ENCODE peak calls at places on chromosomes 16 and 17, in ten cellular contexts. J is mammary epithelial cell; W is fibroblast of lung; K is effector memory CD4-positive, alpha-beta T cell; D is AG09309; R is cardiac fibroblast; I is tibial nerve; S is naive thymus-derived CD4-positive, alpha-beta T cell; G is HL-60; Q is AG10803. X is an unnamed sample.
A peak's percentile ranks its signal among the peaks of the same experiment; 100 is the strongest.

GRCh38 chr17:45190503-45191282 is 29.0 kb downstream of the HEXIM2 start:
- DNase-seq in J (no peak), W (no peak), K (no peak), D (no peak), R (no peak), I (no peak), S (no peak), G (no peak), Q (no peak), X (no peak)

GRCh38 chr16:24993722-24994686 is 21.2 kb downstream of the ARHGAP17 start:
- DNase-seq in J (peak; percentile 87), W (peak; percentile 90), K (no peak), D (peak; percentile 75), R (peak; percentile 92), I (no peak), S (no peak), G (no peak), Q (peak; percentile 91), X (peak; percentile 85)

GRCh38 chr17:79203016-79203415 is 128.4 kb downstream of the ENGASE start:
- DNase-seq in J (no peak), W (no peak), K (no peak), D (no peak), R (no peak), I (no peak), S (no peak), G (no peak), Q (no peak), X (no peak)

GRCh38 chr17:78753316-78754250 is 28.5 kb downstream of the CYTH1 start:
- DNase-seq in J (no peak), W (no peak), K (no peak), D (no peak), R (peak; percentile 17), I (no peak), S (no peak), G (no peak), Q (no peak), X (no peak)

GRCh38 chr17:82414548-82415281 is 3.4 kb upstream of the HEXD start:
- DNase-seq in J (peak; percentile 48), W (peak; percentile 73), K (peak; percentile 41), D (no peak), R (peak; percentile 81), I (no peak), S (peak; percentile 71), G (peak; percentile 46), Q (peak; percentile 65), X (peak; percentile 55)

GRCh38 chr17:63512896-63513644 is 10.1 kb upstream of the KCNH6 start:
- DNase-seq in J (no peak), W (no peak), K (no peak), D (no peak), R (no peak), I (no peak), S (no peak), G (no peak), Q (no peak), X (no peak)

GRCh38 chr16:87698676-87699179 is 67.1 kb downstream of the KLHDC4 start:
- DNase-seq in J (no peak), W (no peak), K (no peak), D (no peak), R (no peak), I (no peak), S (no peak), G (no peak), Q (no peak), X (no peak)

GRCh38 chr17:66799839-66800537 is 34.9 kb upstream of the CACNG5 start:
- DNase-seq in J (no peak), W (no peak), K (no peak), D (no peak), R (no peak), I (no peak), S (no peak), G (no peak), Q (no peak), X (no peak)

GRCh38 chr16:879461-879861 is 78.9 kb upstream of the GNG13 start:
- DNase-seq in J (no peak), W (no peak), K (no peak), D (no peak), R (no peak), I (no peak), S (no peak), G (no peak), Q (no peak), X (no peak)

GRCh38 chr17:20155258-20156195 is 146.4 kb downstream of the SPECC1 start:
- DNase-seq in J (peak; percentile 99), W (peak; percentile 90), K (peak; percentile 92), D (peak; percentile 64), R (peak; percentile 96), I (peak; percentile 88), S (peak; percentile 90), G (peak; percentile 70), Q (peak; percentile 89), X (peak; percentile 92)

GRCh38 chr16:31476305-31477219 is 4.6 kb downstream of the TGFB1I1 start:
- DNase-seq in J (no peak), W (no peak), K (peak; percentile 71), D (no peak), R (no peak), I (peak; percentile 51), S (peak; percentile 80), G (peak; percentile 55), Q (no peak), X (no peak)

GRCh38 chr17:29158096-29158495 is 22.1 kb downstream of the MYO18A start:
- DNase-seq in J (no peak), W (no peak), K (no peak), D (no peak), R (no peak), I (no peak), S (no peak), G (no peak), Q (no peak), X (no peak)

GRCh38 chr16:5349101-5349500 is 251.5 kb upstream of the EEF2KMT start:
- DNase-seq in J (no peak), W (no peak), K (no peak), D (no peak), R (no peak), I (no peak), S (no peak), G (no peak), Q (no peak), X (no peak)

GRCh38 chr16:49148410-49148809 is 133.2 kb downstream of the CBLN1 start:
- DNase-seq in J (no peak), W (no peak), K (no peak), D (no peak), R (no peak), I (no peak), S (no peak), G (no peak), Q (no peak), X (no peak)

GRCh38 chr16:7910116-7910515 is 577.5 kb downstream of the RBFOX1 start:
- DNase-seq in J (no peak), W (no peak), K (no peak), D (no peak), R (no peak), I (no peak), S (no peak), G (no peak), Q (no peak), X (no peak)

GRCh38 chr17:76445697-76446448 is 7.1 kb downstream of the UBE2O start:
- DNase-seq in J (no peak), W (no peak), K (no peak), D (no peak), R (no peak), I (no peak), S (no peak), G (no peak), Q (no peak), X (no peak)
- H3K4me3 ChIP-seq in J (no peak overlapping the region), W (no peak overlapping the region), K (no peak overlapping the region), D (no peak overlapping the region), R (no peak overlapping the region), I (no peak overlapping the region), S (no peak overlapping the region), G (no peak overlapping the region), Q (no peak overlapping the region), X (no peak overlapping the region)

GRCh38 chr17:40342575-40343058 is 21.9 kb downstream of the GJD3 start:
- DNase-seq in J (no peak), W (no peak), K (no peak), D (no peak), R (no peak), I (no peak), S (no peak), G (no peak), Q (no peak), X (no peak)
- H3K4me3 ChIP-seq in J (no peak overlapping the region), W (peak overlapping the region; percentile 82), K (peak overlapping the region; percentile 65), D (peak overlapping the region; percentile 52), R (peak overlapping the region; percentile 74), I (peak overlapping the region; percentile 87), S (no peak overlapping the region), G (no peak overlapping the region), Q (peak overlapping the region; percentile 82), X (peak overlapping the region; percentile 79)

DNA sequence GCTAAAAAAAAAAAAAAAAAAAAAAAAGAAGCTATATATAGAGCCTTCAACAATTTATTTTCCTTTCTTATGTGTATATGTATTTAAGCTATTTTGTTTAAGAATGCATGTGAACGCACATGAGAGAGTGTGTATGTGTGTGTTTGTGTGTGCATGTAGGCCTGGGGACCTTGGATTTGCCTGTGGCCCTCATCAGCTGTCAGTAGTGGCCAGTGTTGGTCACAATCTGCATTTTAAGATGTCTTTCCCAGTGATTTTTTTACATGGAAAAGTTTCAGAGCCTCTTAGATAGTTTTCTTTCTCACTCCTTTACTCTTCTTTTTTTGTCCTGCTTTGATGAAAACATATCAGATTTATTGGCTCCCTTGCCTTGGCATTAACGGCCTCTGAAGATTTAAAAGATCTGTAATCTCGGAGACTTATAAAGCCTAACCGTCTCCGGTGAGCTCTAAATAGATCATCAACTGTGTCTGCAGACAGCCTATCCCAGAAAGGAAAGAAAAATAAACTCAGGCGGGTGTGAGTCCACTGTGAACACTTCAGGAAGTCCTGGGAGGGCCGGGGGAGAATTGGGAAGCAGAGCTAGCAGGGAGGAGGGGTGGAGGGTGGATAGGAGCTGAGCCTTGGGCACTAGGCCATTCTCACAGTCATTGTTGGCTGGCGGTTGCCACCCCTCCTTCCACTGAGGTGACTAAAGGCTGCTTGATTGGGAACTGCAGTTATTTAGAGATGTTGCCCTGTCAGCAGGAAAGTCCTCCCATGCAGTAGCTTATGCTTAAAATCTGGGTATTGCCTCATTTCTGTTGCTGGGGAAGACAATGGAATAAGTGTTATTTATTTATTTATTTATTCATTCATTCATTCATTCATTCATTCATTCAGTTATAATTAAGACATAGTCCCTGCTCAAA is 86.8 kb downstream of the WWP2 start:
- DNase-seq in J (peak; percentile 50), W (peak; percentile 95), K (no peak), D (peak; percentile 78), R (peak; percentile 92), I (peak; percentile 58), S (no peak), G (no peak), Q (peak; percentile 93), X (peak; percentile 97)
- H3K4me3 ChIP-seq in J (no peak overlapping the region), W (peak overlapping the region; percentile 25), K (no peak overlapping the region), D (no peak overlapping the region), R (no peak overlapping the region), I (no peak overlapping the region), S (no peak overlapping the region), G (no peak overlapping the region), Q (peak overlapping the region; percentile 9), X (no peak overlapping the region)

DNA sequence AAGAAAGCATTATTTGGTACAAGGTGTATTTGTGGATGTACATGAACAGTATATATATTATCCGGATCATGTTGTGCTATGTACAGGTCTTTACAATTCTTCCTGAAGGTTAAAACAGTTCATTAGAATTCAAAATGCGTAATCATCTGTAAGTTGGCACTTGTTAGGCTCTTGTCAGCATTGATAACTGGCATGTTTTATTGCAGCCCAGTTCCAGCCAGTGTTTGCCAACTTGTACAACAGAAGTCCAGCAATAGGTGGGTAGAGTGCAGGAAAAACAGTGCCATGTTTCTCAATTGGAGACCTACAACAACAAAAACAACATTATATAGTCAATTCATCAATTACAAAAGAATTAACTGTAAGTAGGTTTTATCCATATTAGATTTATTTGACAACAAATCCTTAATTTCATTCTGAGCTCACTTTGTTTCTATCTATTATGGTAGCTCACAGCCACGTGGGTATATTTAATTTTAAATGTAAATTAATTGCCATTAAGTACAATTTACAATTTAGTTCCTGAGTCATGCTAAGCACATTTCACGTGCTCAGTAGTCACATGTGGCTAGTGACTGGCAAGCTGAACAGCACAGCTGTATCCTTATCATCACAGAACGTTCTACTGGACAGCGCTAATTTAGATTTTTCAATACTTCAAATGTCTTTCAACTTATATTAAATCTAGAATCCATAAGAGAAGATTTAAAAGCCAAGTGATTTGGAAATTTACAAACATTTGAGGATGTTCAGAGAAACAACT is 8.6 kb upstream of the ANKFY1 start:
- DNase-seq in J (no peak), W (peak; percentile 11), K (no peak), D (no peak), R (no peak), I (no peak), S (no peak), G (no peak), Q (no peak), X (no peak)
- H3K4me3 ChIP-seq in J (no peak overlapping the region), W (no peak overlapping the region), K (no peak overlapping the region), D (no peak overlapping the region), R (no peak overlapping the region), I (no peak overlapping the region), S (no peak overlapping the region), G (no peak overlapping the region), Q (no peak overlapping the region), X (no peak overlapping the region)

X was measured in foreskin fibroblast.